ENCODE peak calls at places on chromosomes 13 and 19, in five cellular contexts. B is psoas muscle; M is naive thymus-derived CD4-positive, alpha-beta T cell; O is WERI-Rb-1; T is K562. C is an unnamed sample.

GRCh38 chr19:50248413-50248812 is 45.0 kb downstream of the MYH14 start:
- DNase-seq in B (no peak), M (no peak), O (no peak), T (no peak), C (no peak)

GRCh38 chr19:37948362-37948761 is 41.4 kb downstream of the SIPA1L3 start:
- DNase-seq in B (no peak), M (no peak), O (no peak), T (no peak), C (no peak)

GRCh38 chr13:20968745-20969144 is 66.2 kb upstream of the XPO4 start:
- DNase-seq in B (no peak), M (no peak), O (no peak), T (no peak), C (no peak)

GRCh38 chr19:9309974-9310446 is 372 bp upstream of the ZNF699 start:
- DNase-seq in B (peak; percentile 88), M (no peak), O (peak; percentile 97), T (peak; percentile 90), C (peak; percentile 94)

GRCh38 chr13:72151241-72151640 is 284.2 kb upstream of the DACH1 start:
- DNase-seq in B (no peak), M (no peak), O (no peak), T (no peak), C (no peak)

GRCh38 chr13:33383724-33384577 is 98.4 kb upstream of the STARD13 start:
- DNase-seq in B (no peak), M (no peak), O (no peak), T (no peak), C (no peak)

GRCh38 chr19:35592226-35592625 is 6.3 kb downstream of the PMIS2 start:
- DNase-seq in B (no peak), M (peak; percentile 35), O (peak; percentile 29), T (peak; percentile 45), C (peak; percentile 36)

GRCh38 chr13:51451467-51452390 is 1.1 kb downstream of the INTS6 start:
- DNase-seq in B (peak; percentile 88), M (peak; percentile 71), O (peak; percentile 66), T (peak; percentile 64), C (peak; percentile 35)

GRCh38 chr19:15464394-15465385 is at the start of gene RASAL3:
- DNase-seq in B (no peak), M (peak; percentile 45), O (no peak), T (no peak), C (no peak)

GRCh38 chr13:26663801-26664200 is 96.8 kb downstream of the GPR12 start:
- DNase-seq in B (no peak), M (no peak), O (no peak), T (no peak), C (no peak)

GRCh38 chr13:105638446-105638845 is 897.0 kb downstream of the EFNB2 start:
- DNase-seq in B (no peak), M (no peak), O (no peak), T (no peak), C (no peak)

GRCh38 chr13:82797876-82798275 is 1084.4 kb downstream of the SLITRK1 start:
- DNase-seq in B (no peak), M (no peak), O (no peak), T (no peak), C (no peak)

GRCh38 chr19:48258350-48258749 is 2.6 kb upstream of the CARD8 start:
- DNase-seq in B (no peak), M (peak; percentile 34), O (no peak), T (no peak), C (no peak)

GRCh38 chr13:110135977-110136597 is 170.9 kb downstream of the COL4A1 start:
- DNase-seq in B (no peak), M (no peak), O (no peak), T (no peak), C (no peak)

GRCh38 chr19:50000038-50000890 is 24.9 kb downstream of the VRK3 start:
- DNase-seq in B (no peak), M (no peak), O (no peak), T (no peak), C (no peak)

GRCh38 chr13:112074139-112074710 is 7.3 kb downstream of the SOX1 start:
- DNase-seq in B (no peak), M (no peak), O (no peak), T (no peak), C (no peak)

GRCh38 chr13:32409561-32410440 is 18.1 kb downstream of the N4BP2L1 start:
- DNase-seq in B (peak; percentile 61), M (no peak), O (no peak), T (no peak), C (no peak)

GRCh38 chr19:51478381-51479285 is at the start of gene CEACAM18:
- DNase-seq in B (no peak), M (no peak), O (no peak), T (peak; percentile 32), C (no peak)

GRCh38 chr19:51799998-51800848 is 5.3 kb downstream of the FPR3 start:
- DNase-seq in B (no peak), M (no peak), O (no peak), T (peak; percentile 72), C (no peak)

GRCh38 chr13:71797487-71797886 is 69.5 kb downstream of the DACH1 start:
- DNase-seq in B (no peak), M (no peak), O (no peak), T (no peak), C (no peak)

GRCh38 chr13:106276876-106277275 is 258.6 kb downstream of the EFNB2 start:
- DNase-seq in B (no peak), M (no peak), O (no peak), T (no peak), C (no peak)

GRCh38 chr19:5595745-5596144 is 26.8 kb downstream of the SAFB2 start:
- DNase-seq in B (no peak), M (no peak), O (no peak), T (no peak), C (no peak)

GRCh38 chr13:90776349-90776748 is 571.1 kb upstream of the MIR17HG start:
- DNase-seq in B (no peak), M (no peak), O (no peak), T (no peak), C (no peak)

GRCh38 chr13:67192751-67193150 is 37.4 kb downstream of the PCDH9 start:
- DNase-seq in B (no peak), M (no peak), O (no peak), T (no peak), C (no peak)

GRCh38 chr13:35469781-35470380 is 6.6 kb downstream of the MAB21L1 start:
- DNase-seq in B (no peak), M (no peak), O (no peak), T (no peak), C (no peak)

GRCh38 chr19:46196410-46197124 is 33.0 kb upstream of the IGFL1 start:
- DNase-seq in B (no peak), M (no peak), O (no peak), T (no peak), C (no peak)

GRCh38 chr19:48650974-48651681 is 5.1 kb upstream of the CA11 start:
- DNase-seq in B (no peak), M (no peak), O (no peak), T (peak; percentile 21), C (no peak)

GRCh38 chr19:29773141-29773540 is 38.6 kb upstream of the CCNE1 start:
- DNase-seq in B (no peak), M (no peak), O (no peak), T (no peak), C (no peak)

GRCh38 chr19:51726049-51726448 is 2.3 kb upstream of the HAS1 start:
- DNase-seq in B (peak; percentile 68), M (no peak), O (peak; percentile 39), T (peak; percentile 84), C (no peak)

GRCh38 chr19:48674216-48674809 is 1.5 kb upstream of the NTN5 start:
- DNase-seq in B (no peak), M (no peak), O (no peak), T (no peak), C (no peak)

GRCh38 chr13:23087884-23088283 is 92.9 kb upstream of the SGCG start:
- DNase-seq in B (no peak), M (no peak), O (peak; percentile 29), T (peak; percentile 13), C (peak; percentile 18)

GRCh38 chr13:108993346-108993745 is 363.9 kb downstream of the MYO16 start:
- DNase-seq in B (no peak), M (no peak), O (no peak), T (no peak), C (no peak)

GRCh38 chr13:97310809-97311436 is 88.8 kb downstream of the MBNL2 start:
- DNase-seq in B (no peak), M (no peak), O (no peak), T (no peak), C (no peak)

GRCh38 chr13:94366677-94367076 is 112.8 kb downstream of the DCT start:
- DNase-seq in B (no peak), M (no peak), O (no peak), T (no peak), C (no peak)

GRCh38 chr19:3216874-3217273 is 7.6 kb upstream of the CELF5 start:
- DNase-seq in B (no peak), M (no peak), O (no peak), T (no peak), C (no peak)

GRCh38 chr19:39082167-39082566 is 2.0 kb upstream of the ACP7 start:
- DNase-seq in B (no peak), M (no peak), O (no peak), T (no peak), C (no peak)
- H3K9me3 ChIP-seq in B (no peaks in the 10 kb centered on the region), M (no peaks in the 10 kb centered on the region), O (no peaks in the 10 kb centered on the region), T (no peaks in the 10 kb centered on the region), C (no peaks in the 10 kb centered on the region)

DNA sequence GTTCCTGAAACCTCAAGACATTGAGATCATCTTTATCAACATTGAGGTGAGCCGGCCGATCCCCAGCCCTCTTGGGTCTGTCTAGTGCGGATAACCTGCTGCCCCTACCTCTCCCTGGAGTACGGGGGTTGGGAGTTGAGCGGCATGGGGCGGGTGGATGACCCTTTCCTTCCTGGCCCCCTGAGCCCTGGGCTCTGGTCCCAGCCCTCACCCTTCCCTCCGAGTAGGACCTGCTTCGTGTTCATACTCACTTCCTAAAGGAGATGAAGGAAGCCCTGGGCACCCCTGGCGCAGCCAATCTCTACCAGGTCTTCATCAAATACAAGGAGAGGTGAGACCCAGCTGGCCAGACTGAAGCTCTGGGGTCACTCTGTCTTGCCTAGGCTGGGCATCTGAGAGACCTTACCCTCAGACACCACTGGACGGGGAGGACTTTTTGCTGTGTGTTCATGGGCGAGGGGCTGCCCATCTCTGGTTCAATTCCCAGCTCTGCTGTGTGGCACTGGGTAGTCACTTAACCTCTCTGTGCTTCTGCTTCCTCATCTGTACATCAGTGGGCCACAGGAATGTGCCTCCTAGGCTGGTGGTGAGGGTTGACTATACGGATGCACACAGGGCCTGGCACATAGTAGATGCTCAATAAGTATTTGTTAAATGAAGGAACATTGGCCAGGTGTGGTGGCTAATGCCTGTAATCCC is 52.7 kb downstream of the VAV1 start:
- DNase-seq in B (no peak), M (no peak), O (no peak), T (no peak), C (no peak)
- H3K9me3 ChIP-seq in B (no peaks in the 10 kb centered on the region), M (no peaks in the 10 kb centered on the region), O (peaks cover 6% of the 10 kb centered on the region), T (no peaks in the 10 kb centered on the region), C (peaks cover 12% of the 10 kb centered on the region)

GRCh38 chr13:98941536-98941935 is 36.3 kb downstream of the DOCK9 start:
- DNase-seq in B (no peak), M (no peak), O (no peak), T (no peak), C (no peak)
- H3K9me3 ChIP-seq in B (no peaks in the 10 kb centered on the region), M (no peaks in the 10 kb centered on the region), O (no peaks in the 10 kb centered on the region), T (no peaks in the 10 kb centered on the region), C (no peaks in the 10 kb centered on the region)

DNA sequence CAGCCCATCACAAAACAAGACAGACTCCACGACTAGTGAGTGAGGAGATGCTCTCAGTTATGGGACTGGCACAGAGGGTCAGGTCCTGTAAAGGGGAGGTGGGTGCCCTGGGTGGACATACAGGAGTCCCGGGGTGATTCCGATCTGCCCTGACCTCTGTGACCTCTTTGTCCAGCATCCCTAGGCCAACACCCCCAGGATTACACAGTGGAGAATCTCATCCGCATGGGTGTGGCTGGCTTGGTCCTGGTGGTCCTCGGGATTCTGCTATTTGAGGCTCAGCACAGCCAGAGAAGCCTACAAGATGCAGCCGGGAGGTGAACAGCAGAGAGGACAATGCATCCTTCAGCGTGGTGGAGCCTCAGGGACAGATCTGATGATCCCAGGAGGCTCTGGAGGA is 6.4 kb upstream of the LILRA1 start:
- DNase-seq in B (no peak), M (no peak), O (no peak), T (no peak), C (no peak)
- H3K9me3 ChIP-seq in B (no peaks in the 10 kb centered on the region), M (no peaks in the 10 kb centered on the region), O (no peaks in the 10 kb centered on the region), T (no peaks in the 10 kb centered on the region), C (no peaks in the 10 kb centered on the region)